ENCODE peak calls at places on chromosomes 13 and 19, in seven cellular contexts. I, U, C, N, D, X and A are unnamed samples.

GRCh38 chr19:55258476-55258827 is 365 bp downstream of the PPP6R1 start:
- DNase-seq in X (peak), C (no peak), D (no peak), I (peak), U (no peak), N (no peak), A (peak)

GRCh38 chr13:70964124-70964523 is 855.9 kb upstream of the KLHL1 start:
- DNase-seq in N (no peak), C (no peak), D (peak), U (no peak), I (peak), X (no peak), A (no peak)

GRCh38 chr13:114019367-114019766 is 45.5 kb upstream of the C13orf46 start:
- DNase-seq in X (no peak), U (peak), C (peak), N (no peak), D (no peak), I (no peak), A (peak)

GRCh38 chr13:97621025-97621424 is 187.1 kb downstream of the RAP2A start:
- DNase-seq in U (no peak), N (no peak), C (no peak), D (no peak), I (no peak), X (no peak), A (no peak)

GRCh38 chr13:44271031-44271433 is 102.6 kb upstream of the SERP2 start:
- DNase-seq in N (peak), D (no peak), C (no peak), U (peak), I (peak), X (peak), A (no peak)

GRCh38 chr13:30442854-30443379 is 20.6 kb downstream of the UBE2L5 start:
- DNase-seq in C (no peak), I (no peak), U (no peak), N (no peak), D (no peak), X (no peak), A (no peak)

GRCh38 chr19:49403404-49404187 is 15.5 kb downstream of the KASH5 start:
- DNase-seq in I (peak), N (no peak), X (no peak), U (no peak), C (no peak), D (peak), A (no peak)

GRCh38 chr13:33167521-33167920 is 118.0 kb downstream of the STARD13 start:
- DNase-seq in C (no peak), U (no peak), D (no peak), I (no peak), N (no peak), X (no peak), A (no peak)

GRCh38 chr13:102868366-102868936 is 22.6 kb downstream of the ERCC5 start:
- DNase-seq in C (no peak), N (peak), U (peak), D (no peak), X (no peak), I (peak), A (no peak)

GRCh38 chr19:29326351-29326750 is 113.4 kb upstream of the UQCRFS1 start:
- DNase-seq in I (no peak), X (no peak), U (peak), N (no peak), D (no peak), C (no peak), A (no peak)

GRCh38 chr13:114096811-114097503 is 35.5 kb downstream of the RASA3 start:
- DNase-seq in C (no peak), I (no peak), U (no peak), X (no peak), D (no peak), N (no peak), A (no peak)

GRCh38 chr19:39352549-39353285 is 10.5 kb downstream of the SAMD4B start:
- DNase-seq in X (no peak), D (no peak), U (no peak), I (no peak), C (no peak), N (peak), A (no peak)

GRCh38 chr13:113305208-113305607 is 8.2 kb downstream of the LAMP1 start:
- DNase-seq in D (no peak), U (peak), X (no peak), I (peak), C (no peak), N (peak), A (no peak)

GRCh38 chr13:50068508-50068907 is 53.3 kb downstream of the KCNRG start:
- DNase-seq in C (no peak), D (no peak), X (no peak), I (no peak), N (no peak), U (no peak), A (no peak)

GRCh38 chr19:58063712-58064111 is 4.6 kb downstream of the ZNF135 start:
- DNase-seq in N (no peak), I (no peak), D (no peak), C (no peak), X (no peak), U (no peak), A (no peak)

GRCh38 chr19:3270908-3271307 is 46.4 kb downstream of the CELF5 start:
- DNase-seq in I (peak), N (peak), U (peak), X (peak), D (peak), C (peak), A (peak)

GRCh38 chr13:60427285-60427684 is 30.3 kb downstream of the TDRD3 start:
- DNase-seq in U (no peak), C (no peak), N (no peak), D (no peak), I (no peak), X (no peak), A (no peak)

GRCh38 chr19:45569619-45570421 is 14.8 kb downstream of the OPA3 start:
- DNase-seq in X (peak), N (peak), I (peak), C (peak), D (peak), U (peak), A (peak)

GRCh38 chr19:30450945-30451344 is 78.8 kb downstream of the ZNF536 start:
- DNase-seq in I (no peak), X (no peak), D (peak), N (peak), C (no peak), U (no peak), A (no peak)

GRCh38 chr19:21092107-21092506 is 10.1 kb downstream of the ZNF714 start:
- DNase-seq in D (no peak), U (peak), X (peak), C (no peak), I (peak), N (peak), A (no peak)

GRCh38 chr13:35840991-35841604 is 290.1 kb downstream of the DCLK1 start:
- DNase-seq in U (no peak), N (peak), D (peak), I (no peak), X (no peak), C (no peak), A (no peak)

GRCh38 chr19:34994643-34995471 is 5.3 kb upstream of the GRAMD1A start:
- DNase-seq in X (peak), I (no peak), N (no peak), C (no peak), U (no peak), D (no peak), A (no peak)

GRCh38 chr19:6032827-6033226 is 54.9 kb upstream of the RANBP3 start:
- DNase-seq in U (no peak), N (no peak), D (no peak), X (no peak), C (no peak), I (peak), A (no peak)

GRCh38 chr13:110416131-110416584 is 109.1 kb downstream of the COL4A2 start:
- DNase-seq in C (no peak), X (no peak), N (peak), D (no peak), U (no peak), I (peak), A (no peak)

GRCh38 chr13:27182054-27182453 is 10.4 kb upstream of the USP12 start:
- DNase-seq in X (no peak), D (no peak), I (no peak), N (no peak), U (no peak), C (no peak), A (no peak)

GRCh38 chr19:49506575-49507105 is 5.8 kb upstream of the FCGRT start:
- DNase-seq in U (peak), X (peak), C (peak), D (peak), N (no peak), I (no peak), A (peak)

GRCh38 chr19:13610042-13610691 is 103.9 kb upstream of the CACNA1A start:
- DNase-seq in D (peak), X (peak), I (no peak), N (no peak), C (no peak), U (no peak), A (peak)

GRCh38 chr13:25584975-25585374 is 213.2 kb downstream of the ATP8A2 start:
- DNase-seq in C (no peak), X (no peak), N (no peak), I (no peak), U (no peak), D (no peak), A (no peak)

GRCh38 chr13:51006067-51006800 is 96.6 kb downstream of the RNASEH2B start:
- DNase-seq in I (no peak), C (no peak), N (peak), D (no peak), U (no peak), X (peak), A (no peak)

GRCh38 chr19:42114412-42114811 is 17.8 kb downstream of the POU2F2 start:
- DNase-seq in U (peak), N (no peak), D (no peak), X (no peak), I (no peak), C (no peak), A (no peak)